ENCODE peak calls at places on chromosome 2, in seven cellular contexts. One of them, this sample, is unnamed.

GRCh38 chr2:56801770-56802169 is 618.0 kb downstream of the CCDC85A start:
- DNase-seq in prostate gland: no peak
- DNase-seq in nephron progenitor cell: no peak
- DNase-seq in kidney: no peak
- DNase-seq in BJ: peak
- DNase-seq in fibroblast of lung: peak
- DNase-seq in neural crest cell: no peak
- DNase-seq in this sample: peak

GRCh38 chr2:21422050-21422449 is 298.3 kb downstream of the TDRD15 start:
- DNase-seq in neural crest cell: peak
- DNase-seq in kidney: no peak
- DNase-seq in fibroblast of lung: no peak
- DNase-seq in nephron progenitor cell: peak
- DNase-seq in BJ: no peak
- DNase-seq in prostate gland: no peak
- DNase-seq in this sample: no peak

GRCh38 chr2:44655401-44655864 is 286.1 kb upstream of the SIX3 start:
- DNase-seq in prostate gland: no peak
- DNase-seq in kidney: no peak
- DNase-seq in nephron progenitor cell: no peak
- DNase-seq in BJ: no peak
- DNase-seq in fibroblast of lung: no peak
- DNase-seq in neural crest cell: no peak
- DNase-seq in this sample: no peak

GRCh38 chr2:231683292-231683898 is 24.9 kb upstream of the PTMA start:
- DNase-seq in nephron progenitor cell: no peak
- DNase-seq in kidney: no peak
- DNase-seq in fibroblast of lung: no peak
- DNase-seq in prostate gland: no peak
- DNase-seq in neural crest cell: no peak
- DNase-seq in BJ: no peak
- DNase-seq in this sample: no peak

GRCh38 chr2:11701831-11702301 is 31.9 kb upstream of the NTSR2 start:
- DNase-seq in neural crest cell: no peak
- DNase-seq in BJ: no peak
- DNase-seq in fibroblast of lung: no peak
- DNase-seq in nephron progenitor cell: no peak
- DNase-seq in kidney: no peak
- DNase-seq in prostate gland: no peak
- DNase-seq in this sample: no peak

GRCh38 chr2:893311-893710 is 57.3 kb upstream of the SNTG2 start:
- DNase-seq in BJ: no peak
- DNase-seq in fibroblast of lung: no peak
- DNase-seq in nephron progenitor cell: peak
- DNase-seq in kidney: no peak
- DNase-seq in prostate gland: peak
- DNase-seq in neural crest cell: peak
- DNase-seq in this sample: no peak

GRCh38 chr2:231399853-231400667 is 4.5 kb downstream of the B3GNT7 start:
- DNase-seq in neural crest cell: no peak
- DNase-seq in fibroblast of lung: no peak
- DNase-seq in prostate gland: no peak
- DNase-seq in kidney: no peak
- DNase-seq in BJ: no peak
- DNase-seq in nephron progenitor cell: no peak
- DNase-seq in this sample: peak

GRCh38 chr2:218822622-218823021 is 9.0 kb downstream of the PRKAG3 start:
- DNase-seq in nephron progenitor cell: no peak
- DNase-seq in neural crest cell: no peak
- DNase-seq in BJ: no peak
- DNase-seq in prostate gland: no peak
- DNase-seq in kidney: no peak
- DNase-seq in fibroblast of lung: no peak
- DNase-seq in this sample: no peak

GRCh38 chr2:189874571-189875320 is 90.5 kb downstream of the PMS1 start:
- DNase-seq in prostate gland: no peak
- DNase-seq in neural crest cell: no peak
- DNase-seq in fibroblast of lung: peak
- DNase-seq in BJ: no peak
- DNase-seq in nephron progenitor cell: no peak
- DNase-seq in kidney: no peak
- DNase-seq in this sample: no peak

GRCh38 chr2:176139170-176139611 is 9.7 kb downstream of the HOXD8 start:
- DNase-seq in neural crest cell: no peak
- DNase-seq in fibroblast of lung: no peak
- DNase-seq in nephron progenitor cell: no peak
- DNase-seq in BJ: no peak
- DNase-seq in prostate gland: no peak
- DNase-seq in kidney: peak
- DNase-seq in this sample: no peak

GRCh38 chr2:182941939-182942338 is 75.5 kb upstream of the FRZB start:
- DNase-seq in BJ: no peak
- DNase-seq in kidney: no peak
- DNase-seq in fibroblast of lung: no peak
- DNase-seq in neural crest cell: no peak
- DNase-seq in nephron progenitor cell: no peak
- DNase-seq in prostate gland: no peak
- DNase-seq in this sample: no peak

GRCh38 chr2:43251171-43251731 is 24.8 kb upstream of the ZFP36L2 start:
- DNase-seq in nephron progenitor cell: no peak
- DNase-seq in fibroblast of lung: peak
- DNase-seq in BJ: peak
- DNase-seq in kidney: no peak
- DNase-seq in neural crest cell: no peak
- DNase-seq in prostate gland: peak
- DNase-seq in this sample: peak

GRCh38 chr2:151922845-151923666 is 94.8 kb upstream of the ARL5A start:
- DNase-seq in BJ: no peak
- DNase-seq in kidney: peak
- DNase-seq in nephron progenitor cell: no peak
- DNase-seq in neural crest cell: no peak
- DNase-seq in fibroblast of lung: no peak
- DNase-seq in prostate gland: peak
- DNase-seq in this sample: no peak

GRCh38 chr2:44879269-44880124 is 62.0 kb upstream of the SIX3 start:
- DNase-seq in prostate gland: no peak
- DNase-seq in nephron progenitor cell: no peak
- DNase-seq in neural crest cell: no peak
- DNase-seq in BJ: no peak
- DNase-seq in fibroblast of lung: no peak
- DNase-seq in kidney: no peak
- DNase-seq in this sample: no peak

GRCh38 chr2:165868211-165868610 is 74.2 kb upstream of the GALNT3 start:
- DNase-seq in prostate gland: no peak
- DNase-seq in nephron progenitor cell: no peak
- DNase-seq in fibroblast of lung: peak
- DNase-seq in BJ: no peak
- DNase-seq in neural crest cell: no peak
- DNase-seq in kidney: no peak
- DNase-seq in this sample: no peak

GRCh38 chr2:44126106-44126797 is 42.4 kb upstream of the PPM1B start:
- DNase-seq in BJ: no peak
- DNase-seq in fibroblast of lung: no peak
- DNase-seq in nephron progenitor cell: no peak
- DNase-seq in neural crest cell: no peak
- DNase-seq in prostate gland: peak
- DNase-seq in kidney: no peak
- DNase-seq in this sample: peak

GRCh38 chr2:19073522-19073921 is 284.9 kb downstream of the OSR1 start:
- DNase-seq in neural crest cell: no peak
- DNase-seq in kidney: no peak
- DNase-seq in BJ: peak
- DNase-seq in nephron progenitor cell: peak
- DNase-seq in prostate gland: no peak
- DNase-seq in fibroblast of lung: peak
- DNase-seq in this sample: peak

GRCh38 chr2:98552499-98553179 is 55.7 kb downstream of the COA5 start:
- DNase-seq in fibroblast of lung: peak
- DNase-seq in nephron progenitor cell: no peak
- DNase-seq in kidney: no peak
- DNase-seq in neural crest cell: no peak
- DNase-seq in BJ: no peak
- DNase-seq in prostate gland: no peak
- DNase-seq in this sample: peak

GRCh38 chr2:119206201-119206600 is 17.4 kb upstream of the STEAP3 start:
- DNase-seq in neural crest cell: no peak
- DNase-seq in nephron progenitor cell: no peak
- DNase-seq in prostate gland: no peak
- DNase-seq in kidney: no peak
- DNase-seq in fibroblast of lung: no peak
- DNase-seq in BJ: no peak
- DNase-seq in this sample: no peak

GRCh38 chr2:176085861-176086771 is 2.4 kb upstream of the EVX2 start:
- DNase-seq in BJ: no peak
- DNase-seq in nephron progenitor cell: peak
- DNase-seq in kidney: no peak
- DNase-seq in neural crest cell: no peak
- DNase-seq in fibroblast of lung: peak
- DNase-seq in prostate gland: no peak
- DNase-seq in this sample: no peak

GRCh38 chr2:23618696-23619530 is 233.9 kb downstream of the KLHL29 start:
- DNase-seq in nephron progenitor cell: no peak
- DNase-seq in kidney: peak
- DNase-seq in neural crest cell: no peak
- DNase-seq in fibroblast of lung: peak
- DNase-seq in BJ: no peak
- DNase-seq in prostate gland: no peak
- DNase-seq in this sample: no peak

GRCh38 chr2:201254331-201254730 is 6.0 kb upstream of the CASP8 start:
- DNase-seq in BJ: no peak
- DNase-seq in prostate gland: peak
- DNase-seq in nephron progenitor cell: no peak
- DNase-seq in fibroblast of lung: peak
- DNase-seq in neural crest cell: no peak
- DNase-seq in kidney: no peak
- DNase-seq in this sample: peak

GRCh38 chr2:8319219-8319618 is 362.6 kb upstream of the ID2 start:
- DNase-seq in prostate gland: no peak
- DNase-seq in fibroblast of lung: no peak
- DNase-seq in nephron progenitor cell: no peak
- DNase-seq in kidney: no peak
- DNase-seq in neural crest cell: no peak
- DNase-seq in BJ: no peak
- DNase-seq in this sample: no peak

DNA sequence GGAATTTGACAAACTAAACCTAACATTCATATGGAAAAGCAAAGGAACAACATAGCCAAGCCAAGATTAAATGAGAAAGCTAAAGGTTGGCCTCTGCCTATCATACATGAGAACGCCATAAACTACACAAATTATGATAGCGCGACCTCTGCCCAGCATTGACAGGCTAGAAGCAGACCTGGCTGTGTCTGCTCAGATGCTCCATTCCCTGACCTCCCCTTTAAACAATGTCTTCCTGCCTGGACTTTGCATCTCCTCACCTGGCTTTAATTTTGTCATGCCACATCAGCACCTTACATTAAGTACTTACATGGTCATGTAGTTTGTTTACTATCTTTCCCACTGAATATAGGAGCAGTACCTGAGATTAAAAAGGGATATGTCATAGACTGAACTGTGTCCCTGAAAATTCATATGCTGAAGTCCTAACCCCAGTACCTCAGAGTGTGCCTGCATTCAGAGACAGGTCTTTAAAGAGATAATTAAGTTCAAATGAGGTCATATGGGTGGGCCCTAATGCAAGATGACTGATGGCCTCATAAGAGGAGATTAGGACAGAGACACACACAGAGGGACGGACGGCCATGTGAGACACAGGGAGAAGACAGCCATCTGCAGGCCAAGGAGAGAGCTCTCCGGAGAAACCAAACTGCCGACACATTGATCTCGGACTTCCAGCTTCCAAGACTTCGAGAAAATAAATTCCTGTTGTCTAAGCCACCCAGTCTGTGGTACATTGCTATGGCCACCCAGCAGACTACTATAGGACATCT is 103.7 kb downstream of the BIN1 start:
- DNase-seq in kidney: no peak
- DNase-seq in prostate gland: no peak
- DNase-seq in BJ: no peak
- DNase-seq in neural crest cell: no peak
- DNase-seq in fibroblast of lung: no peak
- DNase-seq in nephron progenitor cell: no peak
- DNase-seq in this sample: no peak
- TF ChIP-seq CTCF in kidney: no peak
- TF ChIP-seq CTCF in prostate gland: no peak
- TF ChIP-seq CTCF in BJ: no peak
- TF ChIP-seq CTCF in neural crest cell: no peak
- TF ChIP-seq CTCF in fibroblast of lung: no peak
- TF ChIP-seq CTCF in nephron progenitor cell: no peak
- TF ChIP-seq CTCF in this sample: no peak

GRCh38 chr2:52919668-52920067 is 847.9 kb upstream of the CHAC2 start:
- DNase-seq in prostate gland: no peak
- DNase-seq in fibroblast of lung: no peak
- DNase-seq in kidney: no peak
- DNase-seq in neural crest cell: no peak
- DNase-seq in BJ: no peak
- DNase-seq in nephron progenitor cell: no peak
- DNase-seq in this sample: no peak
- TF ChIP-seq CTCF in prostate gland: no peak
- TF ChIP-seq CTCF in fibroblast of lung: no peak
- TF ChIP-seq CTCF in kidney: no peak
- TF ChIP-seq CTCF in neural crest cell: no peak
- TF ChIP-seq CTCF in BJ: no peak
- TF ChIP-seq CTCF in nephron progenitor cell: no peak
- TF ChIP-seq CTCF in this sample: no peak

GRCh38 chr2:240256704-240257637 is 116.5 kb upstream of the OTOS start:
- DNase-seq in nephron progenitor cell: no peak
- DNase-seq in BJ: no peak
- DNase-seq in kidney: peak
- DNase-seq in neural crest cell: no peak
- DNase-seq in fibroblast of lung: no peak
- DNase-seq in prostate gland: no peak
- DNase-seq in this sample: no peak
- TF ChIP-seq CTCF in nephron progenitor cell: no peak
- TF ChIP-seq CTCF in BJ: no peak
- TF ChIP-seq CTCF in kidney: no peak
- TF ChIP-seq CTCF in neural crest cell: no peak
- TF ChIP-seq CTCF in fibroblast of lung: no peak
- TF ChIP-seq CTCF in prostate gland: no peak
- TF ChIP-seq CTCF in this sample: peak

DNA sequence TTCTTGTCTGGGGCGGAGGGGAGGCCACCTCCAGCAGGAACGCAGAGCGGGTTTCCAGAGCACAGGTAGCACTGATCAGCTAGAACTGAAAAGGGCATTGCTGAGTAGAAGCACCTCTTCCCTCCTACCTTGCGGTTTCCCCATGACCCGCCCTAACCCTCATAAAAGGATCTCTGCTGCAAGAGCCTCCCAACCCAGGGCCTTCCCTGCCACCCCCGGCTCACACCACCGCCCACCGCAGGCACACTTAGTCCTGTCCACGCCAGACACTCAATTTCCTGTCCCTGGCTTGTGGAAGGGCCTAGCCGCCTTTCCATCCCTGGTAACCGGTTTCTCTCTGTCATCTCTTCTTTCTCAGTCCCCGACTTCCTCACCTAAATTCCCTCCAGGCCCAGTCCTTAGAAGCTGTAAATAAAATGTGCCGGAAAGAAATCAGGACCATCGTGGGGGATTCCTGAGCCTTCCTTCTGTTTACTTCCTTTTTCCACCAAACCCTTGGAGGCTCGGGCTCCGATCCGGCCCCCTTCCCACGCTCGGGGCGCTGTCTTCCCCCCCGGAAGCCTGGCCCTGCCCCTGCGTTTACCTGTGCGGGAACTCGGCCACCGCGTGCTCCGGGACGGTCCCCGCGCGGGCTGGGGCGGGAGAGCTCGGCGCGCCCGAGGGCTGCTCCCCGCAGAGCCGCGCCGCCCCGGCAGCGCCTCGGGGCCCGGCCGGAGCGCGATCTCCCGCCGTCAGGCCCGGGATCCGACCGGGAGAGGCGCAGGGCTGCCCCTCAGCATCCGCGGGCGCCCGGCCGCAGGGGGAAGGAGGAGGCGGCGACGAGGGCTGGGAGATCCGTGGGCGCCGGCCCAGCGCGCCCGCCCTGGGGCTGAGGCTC is 699 bp downstream of the ADCY3 start:
- DNase-seq in prostate gland: peak
- DNase-seq in kidney: no peak
- DNase-seq in nephron progenitor cell: peak
- DNase-seq in BJ: no peak
- DNase-seq in fibroblast of lung: peak
- DNase-seq in neural crest cell: peak
- DNase-seq in this sample: no peak
- TF ChIP-seq CTCF in prostate gland: no peak
- TF ChIP-seq CTCF in kidney: no peak
- TF ChIP-seq CTCF in nephron progenitor cell: no peak
- TF ChIP-seq CTCF in BJ: no peak
- TF ChIP-seq CTCF in fibroblast of lung: no peak
- TF ChIP-seq CTCF in neural crest cell: no peak
- TF ChIP-seq CTCF in this sample: no peak

This sample was measured in HFFc6.